ENCODE peak calls at places on chromosomes 4 and X, in nine cellular contexts. One of them, this sample, is unnamed.

GRCh38 chr4:156892695-156893211 is 78.8 kb downstream of the PDGFC start:
- DNase-seq in fibroblast of lung: no peak
- DNase-seq in GM23248: peak
- DNase-seq in uterus: no peak
- DNase-seq in psoas muscle: no peak
- DNase-seq in neural progenitor cell: no peak
- DNase-seq in ascending aorta: no peak
- DNase-seq in adrenal gland: no peak
- DNase-seq in foreskin fibroblast: no peak
- DNase-seq in this sample: no peak

GRCh38 chr4:76216521-76216920 is 2.9 kb upstream of the SCARB2 start:
- DNase-seq in fibroblast of lung: no peak
- DNase-seq in GM23248: no peak
- DNase-seq in uterus: no peak
- DNase-seq in psoas muscle: no peak
- DNase-seq in neural progenitor cell: no peak
- DNase-seq in ascending aorta: no peak
- DNase-seq in adrenal gland: no peak
- DNase-seq in foreskin fibroblast: no peak
- DNase-seq in this sample: no peak

GRCh38 chrX:54043696-54044125 is 562 bp downstream of the PHF8 start:
- DNase-seq in fibroblast of lung: peak
- DNase-seq in GM23248: peak
- DNase-seq in uterus: peak
- DNase-seq in psoas muscle: no peak
- DNase-seq in neural progenitor cell: peak
- DNase-seq in ascending aorta: no peak
- DNase-seq in adrenal gland: peak
- DNase-seq in foreskin fibroblast: peak
- DNase-seq in this sample: no peak

GRCh38 chr4:6437682-6438264 is 34.6 kb downstream of the PPP2R2C start:
- DNase-seq in fibroblast of lung: no peak
- DNase-seq in GM23248: no peak
- DNase-seq in uterus: peak
- DNase-seq in psoas muscle: no peak
- DNase-seq in neural progenitor cell: no peak
- DNase-seq in ascending aorta: no peak
- DNase-seq in adrenal gland: no peak
- DNase-seq in foreskin fibroblast: no peak
- DNase-seq in this sample: no peak

GRCh38 chr4:3256230-3257124 is 7.5 kb downstream of the MSANTD1 start:
- DNase-seq in fibroblast of lung: no peak
- DNase-seq in GM23248: no peak
- DNase-seq in uterus: peak
- DNase-seq in psoas muscle: peak
- DNase-seq in neural progenitor cell: no peak
- DNase-seq in ascending aorta: no peak
- DNase-seq in adrenal gland: no peak
- DNase-seq in foreskin fibroblast: no peak
- DNase-seq in this sample: no peak

GRCh38 chrX:13005671-13006473 is 31.0 kb downstream of the TMSB4X start:
- DNase-seq in fibroblast of lung: peak
- DNase-seq in GM23248: peak
- DNase-seq in uterus: no peak
- DNase-seq in psoas muscle: no peak
- DNase-seq in neural progenitor cell: no peak
- DNase-seq in ascending aorta: no peak
- DNase-seq in adrenal gland: no peak
- DNase-seq in foreskin fibroblast: no peak
- DNase-seq in this sample: no peak

GRCh38 chr4:54625391-54625790 is 32.4 kb upstream of the KIT start:
- DNase-seq in fibroblast of lung: no peak
- DNase-seq in GM23248: no peak
- DNase-seq in uterus: peak
- DNase-seq in psoas muscle: no peak
- DNase-seq in neural progenitor cell: no peak
- DNase-seq in ascending aorta: no peak
- DNase-seq in adrenal gland: no peak
- DNase-seq in foreskin fibroblast: no peak
- DNase-seq in this sample: no peak

GRCh38 chr4:158046345-158046744 is 126.5 kb downstream of the GASK1B start:
- DNase-seq in fibroblast of lung: peak
- DNase-seq in GM23248: no peak
- DNase-seq in uterus: no peak
- DNase-seq in psoas muscle: no peak
- DNase-seq in neural progenitor cell: no peak
- DNase-seq in ascending aorta: no peak
- DNase-seq in adrenal gland: no peak
- DNase-seq in foreskin fibroblast: no peak
- DNase-seq in this sample: peak

DNA sequence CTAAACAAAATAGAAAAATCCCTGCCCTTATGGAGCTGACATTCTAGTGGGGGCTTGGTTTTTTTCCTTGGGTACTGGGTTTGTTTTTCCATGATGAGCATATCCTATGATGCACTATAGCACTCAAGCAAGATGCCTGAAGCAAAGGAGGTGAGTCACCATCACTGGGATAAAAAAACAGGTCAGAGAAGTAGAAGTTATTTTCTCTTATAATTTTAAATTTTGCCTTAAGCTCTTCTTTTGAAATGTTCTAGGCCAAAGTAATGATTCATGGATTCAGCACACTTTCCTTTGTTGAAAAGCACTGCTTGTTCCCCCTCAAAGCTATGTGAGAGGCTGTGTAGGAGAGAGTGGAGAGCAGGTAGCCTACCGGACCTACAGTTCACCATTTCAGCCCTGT is 15.2 kb upstream of the CXCL2 start:
- DNase-seq in fibroblast of lung: peak
- DNase-seq in GM23248: peak
- DNase-seq in uterus: no peak
- DNase-seq in psoas muscle: no peak
- DNase-seq in neural progenitor cell: no peak
- DNase-seq in ascending aorta: no peak
- DNase-seq in adrenal gland: no peak
- DNase-seq in foreskin fibroblast: peak
- DNase-seq in this sample: peak
- H3K4me3 ChIP-seq in fibroblast of lung: no peak
- H3K4me3 ChIP-seq in GM23248: no peak
- H3K4me3 ChIP-seq in uterus: no peak
- H3K4me3 ChIP-seq in psoas muscle: no peak
- H3K4me3 ChIP-seq in neural progenitor cell: no peak
- H3K4me3 ChIP-seq in ascending aorta: no peak
- H3K4me3 ChIP-seq in adrenal gland: no peak
- H3K4me3 ChIP-seq in foreskin fibroblast: no peak
- H3K4me3 ChIP-seq in this sample: no peak

GRCh38 chr4:40515398-40516293 is 114.0 kb downstream of the RBM47 start:
- DNase-seq in fibroblast of lung: no peak
- DNase-seq in GM23248: peak
- DNase-seq in uterus: no peak
- DNase-seq in psoas muscle: no peak
- DNase-seq in neural progenitor cell: peak
- DNase-seq in ascending aorta: no peak
- DNase-seq in adrenal gland: peak
- DNase-seq in foreskin fibroblast: no peak
- DNase-seq in this sample: peak

GRCh38 chr4:40514409-40515025 is 115.1 kb downstream of the RBM47 start:
- DNase-seq in fibroblast of lung: no peak
- DNase-seq in GM23248: no peak
- DNase-seq in uterus: no peak
- DNase-seq in psoas muscle: no peak
- DNase-seq in neural progenitor cell: no peak
- DNase-seq in ascending aorta: no peak
- DNase-seq in adrenal gland: no peak
- DNase-seq in foreskin fibroblast: no peak
- DNase-seq in this sample: no peak

GRCh38 chr4:40511017-40511614 is 118.5 kb downstream of the RBM47 start:
- DNase-seq in fibroblast of lung: no peak
- DNase-seq in GM23248: no peak
- DNase-seq in uterus: no peak
- DNase-seq in psoas muscle: no peak
- DNase-seq in neural progenitor cell: no peak
- DNase-seq in ascending aorta: no peak
- DNase-seq in adrenal gland: no peak
- DNase-seq in foreskin fibroblast: no peak
- DNase-seq in this sample: no peak

GRCh38 chr4:40516651-40517050 is 113.0 kb downstream of the RBM47 start:
- DNase-seq in fibroblast of lung: no peak
- DNase-seq in GM23248: no peak
- DNase-seq in uterus: no peak
- DNase-seq in psoas muscle: no peak
- DNase-seq in neural progenitor cell: peak
- DNase-seq in ascending aorta: no peak
- DNase-seq in adrenal gland: no peak
- DNase-seq in foreskin fibroblast: no peak
- DNase-seq in this sample: no peak

GRCh38 chr4:40515037-40515397 is 114.6 kb downstream of the RBM47 start:
- DNase-seq in fibroblast of lung: peak
- DNase-seq in GM23248: peak
- DNase-seq in uterus: no peak
- DNase-seq in psoas muscle: no peak
- DNase-seq in neural progenitor cell: no peak
- DNase-seq in ascending aorta: no peak
- DNase-seq in adrenal gland: no peak
- DNase-seq in foreskin fibroblast: no peak
- DNase-seq in this sample: no peak
- H3K4me3 ChIP-seq in fibroblast of lung: no peak
- H3K4me3 ChIP-seq in GM23248: no peak
- H3K4me3 ChIP-seq in uterus: no peak
- H3K4me3 ChIP-seq in psoas muscle: no peak
- H3K4me3 ChIP-seq in neural progenitor cell: no peak
- H3K4me3 ChIP-seq in ascending aorta: no peak
- H3K4me3 ChIP-seq in adrenal gland: peak
- H3K4me3 ChIP-seq in foreskin fibroblast: no peak
- H3K4me3 ChIP-seq in this sample: no peak

GRCh38 chr4:136841526-136841925 is 690.8 kb downstream of the PCDH18 start:
- DNase-seq in fibroblast of lung: no peak
- DNase-seq in GM23248: no peak
- DNase-seq in uterus: no peak
- DNase-seq in psoas muscle: no peak
- DNase-seq in neural progenitor cell: no peak
- DNase-seq in ascending aorta: no peak
- DNase-seq in adrenal gland: no peak
- DNase-seq in foreskin fibroblast: no peak
- DNase-seq in this sample: no peak
- H3K4me3 ChIP-seq in fibroblast of lung: no peak
- H3K4me3 ChIP-seq in GM23248: no peak
- H3K4me3 ChIP-seq in uterus: no peak
- H3K4me3 ChIP-seq in psoas muscle: no peak
- H3K4me3 ChIP-seq in neural progenitor cell: no peak
- H3K4me3 ChIP-seq in ascending aorta: no peak
- H3K4me3 ChIP-seq in adrenal gland: no peak
- H3K4me3 ChIP-seq in foreskin fibroblast: no peak
- H3K4me3 ChIP-seq in this sample: no peak

GRCh38 chrX:38225093-38225492 is 4.4 kb upstream of the SRPX start:
- DNase-seq in fibroblast of lung: peak
- DNase-seq in GM23248: peak
- DNase-seq in uterus: no peak
- DNase-seq in psoas muscle: no peak
- DNase-seq in neural progenitor cell: no peak
- DNase-seq in ascending aorta: no peak
- DNase-seq in adrenal gland: no peak
- DNase-seq in foreskin fibroblast: no peak
- DNase-seq in this sample: peak
- H3K4me3 ChIP-seq in fibroblast of lung: no peak
- H3K4me3 ChIP-seq in GM23248: no peak
- H3K4me3 ChIP-seq in uterus: no peak
- H3K4me3 ChIP-seq in psoas muscle: no peak
- H3K4me3 ChIP-seq in neural progenitor cell: no peak
- H3K4me3 ChIP-seq in ascending aorta: no peak
- H3K4me3 ChIP-seq in adrenal gland: no peak
- H3K4me3 ChIP-seq in foreskin fibroblast: no peak
- H3K4me3 ChIP-seq in this sample: peak

DNA sequence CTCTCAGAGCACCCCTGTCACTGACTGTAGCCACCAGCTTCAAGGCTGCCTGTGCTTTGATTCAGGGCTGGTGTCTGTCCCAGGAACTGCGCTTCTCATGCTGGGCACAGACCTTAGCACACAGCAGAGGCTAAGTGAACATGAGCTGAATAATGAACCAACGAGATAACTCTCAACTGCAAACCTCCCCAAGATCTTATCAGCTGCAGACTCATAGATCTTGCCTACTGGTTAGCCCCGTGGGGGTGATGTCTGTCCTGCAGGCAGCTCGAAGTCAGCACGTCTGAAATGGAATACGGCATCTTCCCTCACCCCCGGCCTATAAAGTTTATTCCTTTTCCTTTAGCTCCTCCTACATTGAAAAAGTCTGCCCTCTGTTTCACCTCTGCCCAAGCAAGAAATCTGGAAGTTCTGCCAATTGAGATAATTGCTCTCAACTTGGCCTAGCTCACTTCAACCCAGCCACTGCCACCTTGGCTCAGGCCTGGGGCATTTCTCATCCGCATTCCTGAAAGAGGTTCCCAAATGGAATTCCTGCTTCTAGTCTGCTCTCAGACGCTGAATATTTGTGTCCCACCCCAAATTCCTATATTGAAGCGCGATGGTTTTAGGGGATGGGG is 73.7 kb downstream of the GATB start:
- DNase-seq in fibroblast of lung: peak
- DNase-seq in GM23248: no peak
- DNase-seq in uterus: no peak
- DNase-seq in psoas muscle: no peak
- DNase-seq in neural progenitor cell: no peak
- DNase-seq in ascending aorta: no peak
- DNase-seq in adrenal gland: no peak
- DNase-seq in foreskin fibroblast: no peak
- DNase-seq in this sample: no peak
- H3K4me3 ChIP-seq in fibroblast of lung: no peak
- H3K4me3 ChIP-seq in GM23248: no peak
- H3K4me3 ChIP-seq in uterus: no peak
- H3K4me3 ChIP-seq in psoas muscle: no peak
- H3K4me3 ChIP-seq in neural progenitor cell: no peak
- H3K4me3 ChIP-seq in ascending aorta: no peak
- H3K4me3 ChIP-seq in adrenal gland: no peak
- H3K4me3 ChIP-seq in foreskin fibroblast: no peak
- H3K4me3 ChIP-seq in this sample: no peak

DNA sequence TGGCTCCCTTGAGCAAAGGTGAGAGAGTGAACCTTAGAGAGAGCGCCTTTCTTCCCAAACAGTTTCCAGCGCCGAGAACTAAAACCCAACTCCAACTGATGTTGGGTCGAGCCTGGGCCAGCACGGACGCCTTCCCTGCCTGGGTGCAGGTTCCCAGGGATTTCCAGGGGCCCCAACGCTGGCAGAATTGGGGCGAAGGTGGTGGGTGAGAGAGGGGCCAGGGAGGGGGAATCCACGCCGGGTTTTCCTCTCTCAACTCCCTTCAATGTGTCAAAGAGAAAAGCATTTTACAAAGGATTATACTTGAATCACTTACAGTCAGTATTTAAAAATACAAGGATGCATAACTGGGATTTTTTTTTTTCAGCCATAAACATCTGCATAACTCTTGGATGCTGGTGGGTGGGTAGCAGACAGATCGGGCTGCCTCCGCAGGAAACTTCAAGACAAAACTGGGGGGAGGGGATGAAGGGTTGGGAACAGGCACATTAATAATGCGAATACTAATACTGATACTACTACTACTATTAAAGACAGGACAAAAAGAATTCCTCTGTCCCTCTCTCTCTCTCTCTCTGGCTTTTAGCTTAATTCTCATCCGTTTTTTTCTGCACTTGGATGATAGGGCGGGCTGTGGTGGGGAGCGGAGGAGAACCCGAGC is 1.3 kb upstream of the ARX start:
- DNase-seq in fibroblast of lung: no peak
- DNase-seq in GM23248: no peak
- DNase-seq in uterus: no peak
- DNase-seq in psoas muscle: no peak
- DNase-seq in neural progenitor cell: peak
- DNase-seq in ascending aorta: no peak
- DNase-seq in adrenal gland: no peak
- DNase-seq in foreskin fibroblast: no peak
- DNase-seq in this sample: no peak
- H3K4me3 ChIP-seq in fibroblast of lung: no peak
- H3K4me3 ChIP-seq in GM23248: no peak
- H3K4me3 ChIP-seq in uterus: no peak
- H3K4me3 ChIP-seq in psoas muscle: peak
- H3K4me3 ChIP-seq in neural progenitor cell: peak
- H3K4me3 ChIP-seq in ascending aorta: no peak
- H3K4me3 ChIP-seq in adrenal gland: no peak
- H3K4me3 ChIP-seq in foreskin fibroblast: no peak
- H3K4me3 ChIP-seq in this sample: no peak